ENCODE peak calls at places on chromosomes 16 and 17, in four cellular contexts. A is thoracic aorta, T is adrenal gland, N is aorta. K is an unnamed sample.

GRCh38 chr17:57463103-57463885 is 207.0 kb downstream of the MSI2 start:
- DNase-seq in A (no peak), T (no peak), N (peak), K (no peak)

GRCh38 chr17:12584727-12585126 is 81.0 kb upstream of the MYOCD start:
- DNase-seq in A (no peak), T (no peak), N (no peak), K (no peak)

GRCh38 chr17:78535285-78536197 is 41.7 kb downstream of the DNAH17 start:
- DNase-seq in A (no peak), T (no peak), N (no peak), K (no peak)

GRCh38 chr17:77382966-77383612 is 242.3 kb downstream of the SEC14L1 start:
- DNase-seq in A (no peak), T (no peak), N (no peak), K (no peak)

GRCh38 chr17:2939714-2940351 is 123.6 kb downstream of the OR1D5 start:
- DNase-seq in A (no peak), T (no peak), N (peak), K (peak)

GRCh38 chr16:85159226-85159980 is 47.1 kb upstream of the CIBAR2 start:
- DNase-seq in A (no peak), T (no peak), N (no peak), K (no peak)

GRCh38 chr16:24834459-24835335 is 11.1 kb upstream of the SLC5A11 start:
- DNase-seq in A (no peak), T (no peak), N (no peak), K (no peak)

GRCh38 chr17:16287563-16288027 is 65.7 kb downstream of the CENPV start:
- DNase-seq in A (no peak), T (peak), N (no peak), K (no peak)

GRCh38 chr17:73630957-73631595 is 13.2 kb downstream of the SDK2 start:
- DNase-seq in A (no peak), T (no peak), N (no peak), K (no peak)

GRCh38 chr17:2058521-2059124 is 3.7 kb downstream of the HIC1 start:
- DNase-seq in A (no peak), T (peak), N (peak), K (peak)

GRCh38 chr17:15384142-15384803 is 42.9 kb upstream of the TEKT3 start:
- DNase-seq in A (no peak), T (peak), N (peak), K (peak)

DNA sequence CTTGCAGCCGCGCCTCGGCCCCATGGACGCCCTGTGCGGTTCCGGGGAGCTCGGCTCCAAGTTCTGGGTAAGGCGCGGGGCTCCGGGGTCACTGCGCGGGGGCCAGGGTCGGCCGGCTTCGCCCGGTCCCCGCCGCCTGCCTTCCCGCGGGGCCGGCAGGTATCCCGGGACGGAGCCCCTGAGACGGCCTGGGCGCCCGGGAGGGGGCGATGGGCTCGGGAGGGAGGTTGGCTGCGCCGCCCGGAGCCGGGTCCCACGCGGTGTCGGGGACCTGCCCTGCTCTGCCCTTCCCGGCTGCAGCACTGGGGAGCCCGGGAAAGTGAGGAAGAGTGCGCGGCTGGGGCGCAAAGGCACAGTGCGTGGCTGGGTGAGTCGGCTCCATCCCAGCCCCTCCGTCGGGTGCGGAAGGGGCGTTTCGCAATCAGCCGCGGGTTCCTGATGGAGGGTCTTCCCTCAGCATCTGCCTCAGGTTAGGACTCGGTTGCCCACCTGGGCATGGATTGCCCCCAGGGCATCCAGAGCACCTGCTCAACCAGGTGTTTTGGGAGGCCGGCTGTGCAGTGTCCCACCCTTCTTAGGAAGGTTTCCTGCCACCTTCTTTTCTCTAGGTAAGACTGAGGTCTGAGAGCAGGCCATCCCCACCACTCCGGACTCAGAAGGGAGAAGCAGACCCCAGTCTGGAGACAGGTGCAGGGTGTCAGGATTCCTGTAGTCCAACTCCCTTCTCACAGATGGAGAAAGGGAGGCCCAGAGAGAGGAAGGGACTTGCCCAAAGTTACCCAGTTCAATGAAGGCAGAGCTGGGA is 436 bp downstream of the ABCC3 start:
- DNase-seq in A (no peak), T (no peak), N (no peak), K (peak)
- H3K4me3 ChIP-seq in A (peak), T (peak), N (peak), K (no peak)

GRCh38 chr17:42180922-42181850 is at the start of gene KCNH4:
- DNase-seq in A (peak), T (peak), N (peak), K (peak)
- H3K4me3 ChIP-seq in A (peak), T (no peak), N (no peak), K (no peak)

GRCh38 chr17:82227629-82228277 is 1.1 kb upstream of the SLC16A3 start:
- DNase-seq in A (no peak), T (no peak), N (peak), K (no peak)

GRCh38 chr17:82224666-82225065 is 4.2 kb upstream of the SLC16A3 start:
- DNase-seq in A (no peak), T (no peak), N (no peak), K (no peak)

GRCh38 chr17:82226809-82227628 is 1.8 kb upstream of the SLC16A3 start:
- DNase-seq in A (no peak), T (no peak), N (peak), K (no peak)

GRCh38 chr17:82225368-82226029 is 3.3 kb upstream of the SLC16A3 start:
- DNase-seq in A (no peak), T (no peak), N (no peak), K (no peak)

GRCh38 chr17:82226170-82226808 is 2.6 kb upstream of the SLC16A3 start:
- DNase-seq in A (no peak), T (no peak), N (no peak), K (no peak)
- H3K4me3 ChIP-seq in A (no peak), T (no peak), N (no peak), K (no peak)

GRCh38 chr17:79810138-79811027 is 13.5 kb upstream of the CBX8 start:
- DNase-seq in A (no peak), T (peak), N (peak), K (peak)

GRCh38 chr17:79809530-79810137 is 12.8 kb upstream of the CBX8 start:
- DNase-seq in A (no peak), T (no peak), N (no peak), K (peak)

GRCh38 chr17:79806863-79807720 is 10.2 kb upstream of the CBX8 start:
- DNase-seq in A (no peak), T (no peak), N (no peak), K (no peak)

GRCh38 chr17:79811036-79811887 is 14.4 kb upstream of the CBX8 start:
- DNase-seq in A (no peak), T (no peak), N (no peak), K (no peak)

DNA sequence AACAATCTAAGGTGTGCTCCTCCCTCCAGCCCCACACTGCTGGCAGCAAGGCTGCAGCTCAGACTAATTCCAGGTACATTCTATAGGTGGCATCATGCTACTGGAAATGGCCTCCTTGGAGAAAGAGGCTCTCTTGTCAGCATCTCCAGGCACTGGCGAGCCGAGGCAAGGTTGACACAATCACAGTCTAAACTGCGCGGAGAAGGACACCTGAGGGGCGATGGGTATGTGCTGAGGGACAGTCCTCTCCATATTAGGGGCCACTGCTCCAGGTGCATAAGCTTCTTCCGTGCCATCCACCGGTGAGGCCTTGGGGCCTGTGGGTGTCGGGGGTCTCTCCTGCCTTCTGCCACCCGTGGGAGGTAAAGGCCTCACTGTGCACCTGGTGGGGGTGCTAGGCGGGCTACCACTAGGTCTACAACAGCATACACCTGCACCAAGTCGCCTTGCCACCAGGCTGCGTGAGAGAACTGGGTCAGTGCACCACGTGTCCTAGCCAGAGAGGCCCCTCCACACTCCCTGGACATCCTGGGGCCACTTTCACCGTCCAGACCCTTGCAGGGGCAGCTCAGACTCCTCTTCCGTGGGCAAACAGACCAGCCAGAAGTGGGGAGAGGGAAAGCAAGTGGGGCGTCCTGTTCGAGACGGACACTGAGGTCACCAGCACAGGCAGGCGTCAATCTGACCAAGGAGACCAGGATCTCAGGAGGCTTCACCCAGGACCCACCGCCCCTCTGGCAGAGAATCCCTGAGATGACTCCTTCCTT is 12.1 kb upstream of the CBX8 start:
- DNase-seq in A (no peak), T (no peak), N (no peak), K (peak)
- H3K4me3 ChIP-seq in A (no peak), T (no peak), N (no peak), K (no peak)

K was measured in body of pancreas.